ENCODE peak calls at places on chromosome 12, in five cellular contexts. J is CD8-positive, alpha-beta T cell; S is sigmoid colon; Q is ovary; A is CD4-positive, alpha-beta T cell. R is an unnamed sample.
A peak's percentile ranks its signal among the peaks of the same experiment; 100 is the strongest.

GRCh38 chr12:119486599-119487154 is 106.9 kb upstream of the TMEM233 start:
- DNase-seq in J (no peak), A (no peak), S (no peak), Q (no peak), R (no peak)

GRCh38 chr12:104827587-104827986 is 130.5 kb downstream of the SLC41A2 start:
- DNase-seq in S (no peak), A (no peak), Q (no peak), J (no peak), R (no peak)

GRCh38 chr12:115749071-115749470 is 528.4 kb downstream of the MED13L start:
- DNase-seq in A (no peak), S (no peak), Q (no peak), J (no peak), R (no peak)

GRCh38 chr12:95336387-95337067 is 118.9 kb downstream of the VEZT start:
- DNase-seq in A (no peak), Q (peak; percentile 71), J (no peak), S (peak; percentile 89), R (no peak)

GRCh38 chr12:86698581-86698980 is 442.4 kb upstream of the MGAT4C start:
- DNase-seq in S (no peak), A (no peak), Q (no peak), J (no peak), R (no peak)

GRCh38 chr12:84689638-84690037 is 223.0 kb downstream of the SLC6A15 start:
- DNase-seq in S (no peak), J (no peak), A (no peak), Q (no peak), R (no peak)

GRCh38 chr12:49946086-49946485 is 4.5 kb upstream of the AQP2 start:
- DNase-seq in A (no peak), S (no peak), Q (no peak), J (no peak), R (no peak)

GRCh38 chr12:106819991-106820390 is 45.5 kb downstream of the RIC8B start:
- DNase-seq in S (no peak), Q (no peak), J (no peak), A (no peak), R (no peak)

GRCh38 chr12:87428701-87429277 is 600.4 kb downstream of the C12orf50 start:
- DNase-seq in Q (no peak), J (no peak), S (no peak), A (no peak), R (no peak)

GRCh38 chr12:47838286-47838931 is 18.7 kb upstream of the HDAC7 start:
- DNase-seq in Q (peak; percentile 64), S (no peak), J (no peak), A (no peak), R (no peak)

GRCh38 chr12:121610239-121611149 is 15.8 kb upstream of the ORAI1 start:
- DNase-seq in A (no peak), S (peak; percentile 89), J (no peak), Q (no peak), R (no peak)

GRCh38 chr12:121613424-121613823 is 12.9 kb upstream of the ORAI1 start:
- DNase-seq in Q (no peak), S (no peak), J (no peak), A (no peak), R (no peak)

GRCh38 chr12:121608301-121608700 is 18.0 kb upstream of the ORAI1 start:
- DNase-seq in S (no peak), Q (no peak), J (no peak), A (no peak), R (no peak)

GRCh38 chr12:121614872-121615467 is 11.4 kb upstream of the ORAI1 start:
- DNase-seq in A (no peak), Q (no peak), J (no peak), S (no peak), R (no peak)

GRCh38 chr12:121611306-121611705 is 15.0 kb upstream of the ORAI1 start:
- DNase-seq in A (no peak), J (no peak), S (no peak), Q (peak; percentile 32), R (no peak)
- H3K27ac ChIP-seq in A (no peak overlapping the region), J (no peak overlapping the region), S (peak overlapping the region; percentile 78), Q (peak overlapping the region; percentile 64), R (no peak overlapping the region)

DNA sequence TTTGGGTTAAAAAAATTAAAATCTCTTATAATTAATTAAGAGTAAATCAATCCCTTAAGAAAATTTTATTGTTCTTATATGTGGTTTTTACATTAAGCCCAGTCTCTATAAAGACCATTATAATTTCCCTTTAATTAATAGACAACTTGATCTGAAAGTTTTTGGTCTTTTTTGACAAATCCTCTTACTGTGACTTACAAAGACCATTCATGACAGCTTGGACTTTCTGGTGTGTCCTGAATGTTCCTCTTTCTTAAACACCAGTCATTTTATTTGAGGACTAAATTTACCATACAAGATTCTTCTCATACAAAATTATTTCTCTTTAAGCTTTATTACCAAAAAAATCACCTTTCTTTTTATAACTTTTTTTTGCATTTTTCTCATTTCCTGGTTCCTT is 368.3 kb downstream of the ADGRD1 start:
- DNase-seq in A (no peak), Q (no peak), J (no peak), S (no peak), R (no peak)
- H3K9me3 ChIP-seq in A (no peaks in the 10 kb centered on the region), Q (no peaks in the 10 kb centered on the region), J (no peaks in the 10 kb centered on the region), S (no peaks in the 10 kb centered on the region), R (no peaks in the 10 kb centered on the region)

GRCh38 chr12:52540531-52540930 is 12.4 kb downstream of the KRT71 start:
- DNase-seq in A (no peak), Q (no peak), J (no peak), S (no peak), R (no peak)

GRCh38 chr12:52542785-52543318 is 10.1 kb downstream of the KRT71 start:
- DNase-seq in S (no peak), J (no peak), Q (no peak), A (no peak), R (no peak)

GRCh38 chr12:52541709-52542108 is 11.2 kb downstream of the KRT71 start:
- DNase-seq in Q (no peak), A (no peak), J (no peak), S (no peak), R (no peak)

GRCh38 chr12:52543985-52544888 is 8.7 kb downstream of the KRT71 start:
- DNase-seq in Q (no peak), J (no peak), S (no peak), A (no peak), R (no peak)

DNA sequence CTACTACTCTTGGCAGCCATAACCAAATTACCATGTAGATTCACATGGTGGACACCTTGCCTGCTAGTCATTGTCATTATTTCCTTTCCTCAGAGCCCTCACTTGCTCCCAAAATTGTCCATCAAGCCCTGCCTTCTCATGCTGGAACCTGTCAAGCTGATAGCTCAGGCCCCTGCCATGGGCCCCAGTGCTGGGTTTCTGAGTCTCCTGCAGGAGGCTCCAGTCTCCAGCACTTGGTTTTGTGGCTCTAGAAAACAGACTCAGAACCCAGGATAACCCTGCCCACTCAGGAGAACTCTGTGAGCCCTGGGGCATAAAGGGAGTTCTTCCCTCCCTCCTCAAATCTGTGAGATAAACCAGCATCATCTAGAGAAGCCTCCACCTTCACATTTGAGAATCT is 10.8 kb downstream of the KRT71 start:
- DNase-seq in A (no peak), S (no peak), Q (no peak), J (no peak), R (no peak)
- H3K27me3 ChIP-seq in A (no peaks in the 10 kb centered on the region), S (no peaks in the 10 kb centered on the region), Q (no peaks in the 10 kb centered on the region), J (no peaks in the 10 kb centered on the region), R (no peaks in the 10 kb centered on the region)

DNA sequence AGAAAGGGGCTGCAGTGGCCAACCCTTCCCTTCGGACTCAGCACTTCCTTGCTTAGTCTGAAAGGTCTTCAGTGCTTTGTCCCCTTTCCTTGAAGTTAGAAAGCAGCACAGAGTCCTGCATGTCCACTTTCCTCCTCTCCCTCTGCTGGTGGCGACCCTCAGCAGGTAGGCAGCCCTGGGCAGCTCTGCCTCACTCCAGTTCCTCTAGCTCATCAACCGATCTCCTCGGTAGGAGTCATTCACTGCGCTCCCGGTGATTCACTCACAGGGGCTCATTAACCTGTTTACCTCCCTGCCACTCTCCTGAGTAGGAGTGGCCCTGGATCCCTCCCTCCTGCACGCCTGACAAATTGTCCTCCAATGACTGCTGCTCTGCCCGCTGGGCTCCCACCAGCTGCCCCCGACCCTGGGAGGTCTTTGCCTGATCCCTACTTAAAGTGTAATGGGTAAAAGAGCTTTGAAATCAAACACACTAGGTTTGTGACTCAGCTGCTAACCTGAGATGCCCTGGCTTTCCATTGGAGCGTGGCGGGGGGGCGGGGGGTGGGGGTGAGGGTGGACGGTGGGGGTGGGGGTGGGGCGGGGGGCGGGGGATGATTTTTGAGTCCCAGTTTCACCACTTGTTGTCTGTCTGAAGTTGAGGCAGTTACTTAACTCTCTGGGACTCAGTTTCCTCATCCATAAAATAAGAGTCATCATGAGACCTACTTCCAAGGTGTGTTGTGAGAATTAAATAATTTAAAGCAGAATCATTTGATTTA is 4.2 kb downstream of the SCNN1A start:
- DNase-seq in J (no peak), Q (no peak), A (no peak), S (peak; percentile 59), R (no peak)
- H3K27ac ChIP-seq in J (no peak overlapping the region), Q (no peak overlapping the region), A (no peak overlapping the region), S (peak overlapping the region; percentile 75), R (peak overlapping the region; percentile 38)

GRCh38 chr12:34384693-34385092 is 362.4 kb downstream of the ALG10 start:
- DNase-seq in A (no peak), Q (no peak), J (no peak), S (no peak), R (no peak)
- H3K9me3 ChIP-seq in A (peaks cover 29% of the 10 kb centered on the region), Q (peaks cover 17% of the 10 kb centered on the region), J (no peaks in the 10 kb centered on the region), S (no peaks in the 10 kb centered on the region), R (no peaks in the 10 kb centered on the region)

DNA sequence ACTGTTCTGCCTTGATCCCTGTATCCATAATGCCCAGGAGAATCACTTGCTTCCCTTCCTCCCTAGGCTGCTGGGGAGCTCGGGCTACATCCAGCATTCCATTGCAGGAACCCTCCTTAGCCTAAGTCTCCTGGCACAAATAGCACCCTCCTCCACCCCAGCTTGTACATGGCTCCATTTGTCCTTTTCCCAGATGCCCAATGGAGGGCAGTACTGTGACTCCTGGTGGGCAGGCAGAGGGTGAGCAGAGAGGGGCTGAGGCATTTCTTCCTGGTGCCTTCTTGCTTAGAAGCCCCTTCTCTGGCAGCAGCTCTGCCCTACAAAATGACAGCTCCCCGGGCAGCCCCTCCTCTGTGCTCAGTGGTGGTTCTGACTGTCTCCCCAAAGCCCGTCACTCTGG is 86.5 kb downstream of the RBM19 start:
- DNase-seq in Q (no peak), S (no peak), A (no peak), J (no peak), R (no peak)
- H3K27me3 ChIP-seq in Q (no peaks in the 10 kb centered on the region), S (no peaks in the 10 kb centered on the region), A (no peaks in the 10 kb centered on the region), J (no peaks in the 10 kb centered on the region), R (no peaks in the 10 kb centered on the region)

GRCh38 chr12:14876833-14877232 is 8.8 kb downstream of the MGP start:
- DNase-seq in S (no peak), Q (no peak), A (no peak), J (no peak), R (no peak)
- H3K27ac ChIP-seq in S (no peak overlapping the region), Q (no peak overlapping the region), A (no peak overlapping the region), J (no peak overlapping the region), R (no peak overlapping the region)

GRCh38 chr12:108377260-108377659 is 38.1 kb upstream of the CMKLR1 start:
- DNase-seq in J (no peak), Q (no peak), A (no peak), S (no peak), R (no peak)
- H3K9me3 ChIP-seq in J (peaks cover 5% of the 10 kb centered on the region), Q (no peaks in the 10 kb centered on the region), A (peaks cover 20% of the 10 kb centered on the region), S (no peaks in the 10 kb centered on the region), R (no peaks in the 10 kb centered on the region)

GRCh38 chr12:10551375-10551774 is 45.7 kb downstream of the EIF2S3B start:
- DNase-seq in A (no peak), Q (no peak), S (no peak), J (no peak), R (no peak)
- H3K27me3 ChIP-seq in A (no peaks in the 10 kb centered on the region), Q (no peaks in the 10 kb centered on the region), S (no peaks in the 10 kb centered on the region), J (no peaks in the 10 kb centered on the region), R (no peaks in the 10 kb centered on the region)

GRCh38 chr12:124093297-124093696 is 120.3 kb downstream of the ZNF664 start:
- DNase-seq in S (no peak), Q (no peak), A (no peak), J (no peak), R (no peak)
- H3K27ac ChIP-seq in S (no peak overlapping the region), Q (no peak overlapping the region), A (no peak overlapping the region), J (no peak overlapping the region), R (no peak overlapping the region)